ENCODE peak calls at places on chromosomes 16 and 17, in nine cellular contexts. One of them, this sample, is unnamed.

GRCh38 chr16:2516391-2517240 is 2.9 kb downstream of the ATP6V0C start:
- DNase-seq in cardiac muscle cell: no peak
- DNase-seq in K562: no peak
- DNase-seq in esophagus squamous epithelium: no peak
- DNase-seq in psoas muscle: no peak
- DNase-seq in fibroblast of lung: no peak
- DNase-seq in GM23338: no peak
- DNase-seq in tibial artery: no peak
- DNase-seq in kidney epithelial cell: no peak
- DNase-seq in this sample: no peak

GRCh38 chr17:34852614-34853013 is 108.6 kb downstream of the CCT6B start:
- DNase-seq in cardiac muscle cell: no peak
- DNase-seq in K562: peak
- DNase-seq in esophagus squamous epithelium: no peak
- DNase-seq in psoas muscle: no peak
- DNase-seq in fibroblast of lung: no peak
- DNase-seq in GM23338: peak
- DNase-seq in tibial artery: no peak
- DNase-seq in kidney epithelial cell: no peak
- DNase-seq in this sample: no peak

GRCh38 chr17:78069695-78070094 is 58.9 kb downstream of the TMC6 start:
- DNase-seq in cardiac muscle cell: no peak
- DNase-seq in K562: no peak
- DNase-seq in esophagus squamous epithelium: no peak
- DNase-seq in psoas muscle: no peak
- DNase-seq in fibroblast of lung: no peak
- DNase-seq in GM23338: no peak
- DNase-seq in tibial artery: no peak
- DNase-seq in kidney epithelial cell: no peak
- DNase-seq in this sample: no peak

GRCh38 chr17:65409381-65409780 is 152.1 kb downstream of the AXIN2 start:
- DNase-seq in cardiac muscle cell: no peak
- DNase-seq in K562: no peak
- DNase-seq in esophagus squamous epithelium: no peak
- DNase-seq in psoas muscle: no peak
- DNase-seq in fibroblast of lung: no peak
- DNase-seq in GM23338: no peak
- DNase-seq in tibial artery: no peak
- DNase-seq in kidney epithelial cell: no peak
- DNase-seq in this sample: no peak

GRCh38 chr16:70573451-70574121 is 50.0 kb downstream of the SF3B3 start:
- DNase-seq in cardiac muscle cell: no peak
- DNase-seq in K562: no peak
- DNase-seq in esophagus squamous epithelium: no peak
- DNase-seq in psoas muscle: no peak
- DNase-seq in fibroblast of lung: peak
- DNase-seq in GM23338: peak
- DNase-seq in tibial artery: peak
- DNase-seq in kidney epithelial cell: peak
- DNase-seq in this sample: peak

GRCh38 chr17:43703630-43704029 is 41.9 kb upstream of the MEOX1 start:
- DNase-seq in cardiac muscle cell: no peak
- DNase-seq in K562: no peak
- DNase-seq in esophagus squamous epithelium: no peak
- DNase-seq in psoas muscle: no peak
- DNase-seq in fibroblast of lung: no peak
- DNase-seq in GM23338: no peak
- DNase-seq in tibial artery: no peak
- DNase-seq in kidney epithelial cell: no peak
- DNase-seq in this sample: no peak

GRCh38 chr16:67242138-67242730 is 5.0 kb downstream of the FHOD1 start:
- DNase-seq in cardiac muscle cell: no peak
- DNase-seq in K562: no peak
- DNase-seq in esophagus squamous epithelium: no peak
- DNase-seq in psoas muscle: peak
- DNase-seq in fibroblast of lung: peak
- DNase-seq in GM23338: no peak
- DNase-seq in tibial artery: peak
- DNase-seq in kidney epithelial cell: no peak
- DNase-seq in this sample: no peak

GRCh38 chr17:44095647-44096496 is 25.3 kb downstream of the G6PC3 start:
- DNase-seq in cardiac muscle cell: peak
- DNase-seq in K562: peak
- DNase-seq in esophagus squamous epithelium: no peak
- DNase-seq in psoas muscle: peak
- DNase-seq in fibroblast of lung: peak
- DNase-seq in GM23338: peak
- DNase-seq in tibial artery: peak
- DNase-seq in kidney epithelial cell: peak
- DNase-seq in this sample: peak

GRCh38 chr17:5888811-5889210 is 181.4 kb upstream of the WSCD1 start:
- DNase-seq in cardiac muscle cell: no peak
- DNase-seq in K562: no peak
- DNase-seq in esophagus squamous epithelium: no peak
- DNase-seq in psoas muscle: no peak
- DNase-seq in fibroblast of lung: no peak
- DNase-seq in GM23338: no peak
- DNase-seq in tibial artery: no peak
- DNase-seq in kidney epithelial cell: no peak
- DNase-seq in this sample: no peak

DNA sequence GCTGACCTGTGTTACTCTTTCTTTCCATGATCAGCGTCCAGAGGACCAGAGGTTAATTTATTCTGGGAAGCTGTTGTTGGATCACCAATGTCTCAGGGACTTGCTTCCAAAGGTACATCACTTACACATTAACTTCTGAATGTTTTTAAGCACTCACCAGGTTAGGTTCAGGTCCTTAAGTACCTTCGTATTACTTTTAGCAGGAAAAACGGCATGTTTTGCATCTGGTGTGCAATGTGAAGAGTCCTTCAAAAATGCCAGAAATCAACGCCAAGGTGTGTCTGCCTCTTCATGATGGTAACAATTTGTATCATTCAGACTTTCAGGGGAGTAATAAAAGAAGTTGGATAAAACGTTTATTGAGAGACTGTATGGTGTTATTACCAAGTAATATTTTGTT is 3.3 kb downstream of the HERPUD1 start:
- DNase-seq in cardiac muscle cell: no peak
- DNase-seq in K562: no peak
- DNase-seq in esophagus squamous epithelium: no peak
- DNase-seq in psoas muscle: no peak
- DNase-seq in fibroblast of lung: no peak
- DNase-seq in GM23338: no peak
- DNase-seq in tibial artery: no peak
- DNase-seq in kidney epithelial cell: no peak
- DNase-seq in this sample: no peak
- H3K4me3 ChIP-seq in cardiac muscle cell: no peak
- H3K4me3 ChIP-seq in K562: no peak
- H3K4me3 ChIP-seq in esophagus squamous epithelium: peak
- H3K4me3 ChIP-seq in psoas muscle: peak
- H3K4me3 ChIP-seq in fibroblast of lung: peak
- H3K4me3 ChIP-seq in GM23338: no peak
- H3K4me3 ChIP-seq in tibial artery: peak
- H3K4me3 ChIP-seq in kidney epithelial cell: peak
- H3K4me3 ChIP-seq in this sample: peak

GRCh38 chr17:7528842-7529241 is 20.0 kb upstream of the TNFSF12 start:
- DNase-seq in cardiac muscle cell: no peak
- DNase-seq in K562: no peak
- DNase-seq in esophagus squamous epithelium: no peak
- DNase-seq in psoas muscle: no peak
- DNase-seq in fibroblast of lung: no peak
- DNase-seq in GM23338: no peak
- DNase-seq in tibial artery: no peak
- DNase-seq in kidney epithelial cell: no peak
- DNase-seq in this sample: no peak

GRCh38 chr17:7523033-7523432 is 25.8 kb upstream of the TNFSF12 start:
- DNase-seq in cardiac muscle cell: no peak
- DNase-seq in K562: peak
- DNase-seq in esophagus squamous epithelium: no peak
- DNase-seq in psoas muscle: no peak
- DNase-seq in fibroblast of lung: peak
- DNase-seq in GM23338: peak
- DNase-seq in tibial artery: no peak
- DNase-seq in kidney epithelial cell: no peak
- DNase-seq in this sample: peak
- TF ChIP-seq CTCF in cardiac muscle cell: peak
- TF ChIP-seq CTCF in K562: peak
- TF ChIP-seq CTCF in esophagus squamous epithelium: peak
- TF ChIP-seq CTCF in psoas muscle: peak
- TF ChIP-seq CTCF in fibroblast of lung: peak
- TF ChIP-seq CTCF in GM23338: peak
- TF ChIP-seq CTCF in tibial artery: peak
- TF ChIP-seq CTCF in kidney epithelial cell: peak
- TF ChIP-seq CTCF in this sample: peak

DNA sequence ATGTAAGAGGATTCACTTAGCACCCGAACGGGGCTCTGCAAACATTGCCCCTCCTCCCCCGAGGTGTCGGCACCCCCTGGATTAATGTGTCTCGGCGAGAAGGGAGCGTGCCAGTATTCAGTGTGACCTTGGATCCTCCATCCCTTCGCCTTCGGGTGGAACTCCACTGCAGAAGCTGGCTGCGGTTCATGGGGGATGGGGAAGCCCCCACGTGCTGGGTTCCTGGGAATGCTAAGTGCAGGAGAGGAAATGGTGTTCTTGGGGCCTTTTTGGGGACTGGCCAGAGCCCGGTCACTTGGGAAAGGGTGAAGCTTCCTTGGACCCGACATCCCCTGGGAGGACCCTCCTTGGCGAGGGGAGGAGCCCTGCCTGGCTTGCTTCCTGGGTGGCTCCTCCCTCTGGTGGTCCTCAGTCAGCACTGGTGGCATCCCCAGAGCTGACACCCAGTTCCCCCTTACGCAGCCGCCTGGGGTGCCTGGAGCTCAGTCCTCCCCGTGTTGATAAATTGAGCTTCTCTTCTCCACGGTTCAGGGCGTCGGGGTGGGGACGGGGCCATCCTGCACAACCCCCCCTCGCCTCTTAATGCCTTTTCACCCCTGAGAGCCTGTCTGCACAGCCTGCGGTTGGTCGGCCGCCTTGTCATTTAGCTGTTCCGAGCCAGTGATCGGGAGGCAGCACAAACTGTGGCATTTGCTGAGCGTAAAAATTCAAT is 30.8 kb upstream of the GSE1 start:
- DNase-seq in cardiac muscle cell: no peak
- DNase-seq in K562: no peak
- DNase-seq in esophagus squamous epithelium: no peak
- DNase-seq in psoas muscle: no peak
- DNase-seq in fibroblast of lung: no peak
- DNase-seq in GM23338: no peak
- DNase-seq in tibial artery: no peak
- DNase-seq in kidney epithelial cell: no peak
- DNase-seq in this sample: no peak
- H3K4me3 ChIP-seq in cardiac muscle cell: no peak
- H3K4me3 ChIP-seq in K562: no peak
- H3K4me3 ChIP-seq in esophagus squamous epithelium: no peak
- H3K4me3 ChIP-seq in psoas muscle: no peak
- H3K4me3 ChIP-seq in fibroblast of lung: no peak
- H3K4me3 ChIP-seq in GM23338: no peak
- H3K4me3 ChIP-seq in tibial artery: no peak
- H3K4me3 ChIP-seq in kidney epithelial cell: no peak
- H3K4me3 ChIP-seq in this sample: no peak

DNA sequence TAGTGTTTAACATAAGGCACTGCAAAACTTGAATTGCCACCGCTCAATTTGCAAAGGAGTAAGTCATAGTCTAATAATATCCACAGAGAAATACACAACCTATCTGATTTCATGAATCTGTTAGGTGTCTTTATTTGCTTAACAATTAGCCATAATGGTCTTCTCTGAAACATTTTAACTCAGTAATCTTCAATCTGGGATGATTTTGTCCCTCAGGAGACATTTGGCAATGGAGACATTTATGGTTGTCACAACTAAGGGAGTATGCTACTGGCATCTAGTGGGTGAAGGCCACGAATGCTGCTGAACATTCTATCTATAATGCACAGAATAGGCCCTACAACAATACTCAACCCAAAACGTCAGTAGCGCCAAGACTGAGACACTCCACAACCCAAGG is 4.3 kb downstream of the UBE2G1 start:
- DNase-seq in cardiac muscle cell: no peak
- DNase-seq in K562: no peak
- DNase-seq in esophagus squamous epithelium: no peak
- DNase-seq in psoas muscle: no peak
- DNase-seq in fibroblast of lung: peak
- DNase-seq in GM23338: no peak
- DNase-seq in tibial artery: no peak
- DNase-seq in kidney epithelial cell: no peak
- DNase-seq in this sample: peak
- TF ChIP-seq CTCF in cardiac muscle cell: no peak
- TF ChIP-seq CTCF in K562: no peak
- TF ChIP-seq CTCF in esophagus squamous epithelium: no peak
- TF ChIP-seq CTCF in psoas muscle: no peak
- TF ChIP-seq CTCF in fibroblast of lung: no peak
- TF ChIP-seq CTCF in GM23338: no peak
- TF ChIP-seq CTCF in tibial artery: no peak
- TF ChIP-seq CTCF in kidney epithelial cell: no peak
- TF ChIP-seq CTCF in this sample: no peak

DNA sequence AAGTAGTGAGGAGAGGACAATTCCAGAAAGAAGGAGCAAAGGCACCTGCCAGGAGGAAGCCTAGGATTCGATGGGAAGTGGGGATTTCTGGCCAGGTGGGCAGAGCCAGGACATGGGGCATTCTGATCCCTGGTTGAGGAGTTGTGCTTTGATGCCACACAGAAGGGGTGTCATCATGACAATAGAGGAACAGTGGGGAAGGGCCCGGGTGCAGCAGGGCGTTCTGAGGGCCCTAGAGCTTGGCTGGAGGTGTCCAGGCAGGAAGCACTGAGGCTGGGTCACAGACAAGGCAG is 4.3 kb downstream of the EVPLL start:
- DNase-seq in cardiac muscle cell: no peak
- DNase-seq in K562: no peak
- DNase-seq in esophagus squamous epithelium: no peak
- DNase-seq in psoas muscle: peak
- DNase-seq in fibroblast of lung: no peak
- DNase-seq in GM23338: no peak
- DNase-seq in tibial artery: no peak
- DNase-seq in kidney epithelial cell: no peak
- DNase-seq in this sample: no peak
- H3K4me3 ChIP-seq in cardiac muscle cell: no peak
- H3K4me3 ChIP-seq in K562: no peak
- H3K4me3 ChIP-seq in esophagus squamous epithelium: no peak
- H3K4me3 ChIP-seq in psoas muscle: no peak
- H3K4me3 ChIP-seq in fibroblast of lung: no peak
- H3K4me3 ChIP-seq in GM23338: no peak
- H3K4me3 ChIP-seq in tibial artery: no peak
- H3K4me3 ChIP-seq in kidney epithelial cell: no peak
- H3K4me3 ChIP-seq in this sample: no peak

DNA sequence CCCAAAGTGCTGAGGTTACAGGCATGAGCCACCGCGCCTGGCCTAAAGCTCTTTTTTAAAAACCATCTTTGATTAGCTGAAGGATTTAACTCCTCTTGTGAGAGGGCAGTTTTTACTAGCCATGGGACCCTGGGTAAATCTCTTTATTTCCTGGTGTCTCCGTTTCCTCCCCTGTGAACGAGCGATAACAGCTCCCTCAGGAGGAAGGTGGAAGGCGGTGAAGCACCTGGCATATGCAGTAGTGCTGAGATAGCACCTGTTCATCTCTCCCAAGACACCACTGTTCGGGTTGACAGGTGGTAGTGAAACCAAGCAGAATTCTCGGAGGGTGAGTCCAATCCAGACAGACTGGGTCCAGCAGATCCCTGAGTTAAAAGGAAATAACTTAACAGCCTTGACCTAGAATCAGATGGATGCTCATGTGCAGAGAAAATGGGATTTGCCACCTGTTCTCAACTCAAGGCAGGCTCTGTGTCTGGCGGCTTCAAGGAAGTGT is 86.2 kb downstream of the CRISPLD2 start:
- DNase-seq in cardiac muscle cell: no peak
- DNase-seq in K562: no peak
- DNase-seq in esophagus squamous epithelium: no peak
- DNase-seq in psoas muscle: peak
- DNase-seq in fibroblast of lung: no peak
- DNase-seq in GM23338: no peak
- DNase-seq in tibial artery: no peak
- DNase-seq in kidney epithelial cell: no peak
- DNase-seq in this sample: no peak
- TF ChIP-seq CTCF in cardiac muscle cell: no peak
- TF ChIP-seq CTCF in K562: no peak
- TF ChIP-seq CTCF in esophagus squamous epithelium: no peak
- TF ChIP-seq CTCF in psoas muscle: no peak
- TF ChIP-seq CTCF in fibroblast of lung: no peak
- TF ChIP-seq CTCF in GM23338: no peak
- TF ChIP-seq CTCF in tibial artery: no peak
- TF ChIP-seq CTCF in kidney epithelial cell: no peak
- TF ChIP-seq CTCF in this sample: no peak

This sample was measured in fibroblast of mammary gland.